ENCODE peak calls at places on chromosome 17, in six cellular contexts. B, Q, L, P, Y and T are unnamed samples.
A peak's percentile ranks its signal among the peaks of the same experiment; 100 is the strongest.

GRCh38 chr17:34620458-34620857 is 41.1 kb downstream of the TMEM132E start:
- DNase-seq in B (no peak), Q (no peak), L (no peak), P (no peak), Y (no peak), T (no peak)

GRCh38 chr17:59257101-59257500 is 36.8 kb downstream of the GDPD1 start:
- DNase-seq in B (no peak), Q (no peak), L (no peak), P (no peak), Y (no peak), T (no peak)

GRCh38 chr17:60390881-60391418 is 983 bp downstream of the USP32 start:
- DNase-seq in B (peak; percentile 1), Q (no peak), L (peak; percentile 39), P (no peak), Y (no peak), T (no peak)

GRCh38 chr17:8175795-8176196 is 384 bp downstream of the TMEM107 start:
- DNase-seq in B (no peak), Q (no peak), L (no peak), P (no peak), Y (no peak), T (no peak)

GRCh38 chr17:15249487-15249886 is 15.6 kb downstream of the PMP22 start:
- DNase-seq in B (no peak), Q (no peak), L (no peak), P (no peak), Y (no peak), T (no peak)

GRCh38 chr17:51336112-51336822 is 75.9 kb downstream of the UTP18 start:
- DNase-seq in B (no peak), Q (no peak), L (no peak), P (no peak), Y (no peak), T (no peak)

GRCh38 chr17:80695979-80696378 is 151.3 kb downstream of the RPTOR start:
- DNase-seq in B (no peak), Q (no peak), L (no peak), P (no peak), Y (no peak), T (no peak)

GRCh38 chr17:42984486-42984885 is 4.1 kb downstream of the RUNDC1 start:
- DNase-seq in B (no peak), Q (no peak), L (no peak), P (no peak), Y (no peak), T (no peak)

GRCh38 chr17:63405741-63406261 is 40.3 kb downstream of the CYB561 start:
- DNase-seq in B (peak; percentile 40), Q (peak; percentile 62), L (peak; percentile 67), P (no peak), Y (no peak), T (no peak)

GRCh38 chr17:18191071-18191667 is 7.5 kb downstream of the ALKBH5 start:
- DNase-seq in B (no peak), Q (no peak), L (peak; percentile 74), P (no peak), Y (peak; percentile 24), T (no peak)
- H3K4me1 ChIP-seq in B (peaks cover 73% of the 10 kb centered on the region), Q (peaks cover 4% of the 10 kb centered on the region), L (peaks cover 65% of the 10 kb centered on the region), P (peaks cover 42% of the 10 kb centered on the region), Y (peaks cover 100% of the 10 kb centered on the region), T (peaks cover 35% of the 10 kb centered on the region)

GRCh38 chr17:39820541-39820940 is 43.6 kb downstream of the IKZF3 start:
- DNase-seq in B (no peak), Q (no peak), L (no peak), P (no peak), Y (no peak), T (no peak)

GRCh38 chr17:39823407-39824054 is 40.6 kb downstream of the IKZF3 start:
- DNase-seq in B (peak; percentile 17), Q (no peak), L (no peak), P (no peak), Y (no peak), T (no peak)

GRCh38 chr17:39820987-39821386 is 43.1 kb downstream of the IKZF3 start:
- DNase-seq in B (no peak), Q (no peak), L (no peak), P (no peak), Y (no peak), T (no peak)

GRCh38 chr17:39818282-39819000 is 45.7 kb downstream of the IKZF3 start:
- DNase-seq in B (peak; percentile 54), Q (no peak), L (no peak), P (no peak), Y (no peak), T (no peak)

DNA sequence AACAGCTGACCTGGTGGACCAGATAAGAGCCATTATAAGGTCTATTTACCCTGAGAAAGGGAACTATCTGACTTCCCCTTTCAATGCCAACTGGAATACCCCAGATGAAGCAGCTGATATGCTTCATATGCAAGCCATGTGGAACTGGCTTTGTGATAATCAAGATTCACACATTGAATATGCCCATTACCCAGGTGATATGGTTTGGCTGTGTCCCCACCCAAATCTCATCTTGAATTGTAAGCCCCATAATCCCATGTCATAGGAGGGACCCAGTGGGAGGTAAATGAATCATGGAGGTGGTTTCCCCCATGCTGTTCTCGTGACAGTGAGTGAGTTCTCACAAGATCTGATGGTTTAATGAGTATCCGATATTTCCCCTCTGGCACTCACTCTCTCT is 42.1 kb downstream of the IKZF3 start:
- DNase-seq in B (no peak), Q (no peak), L (no peak), P (no peak), Y (no peak), T (no peak)
- H3K9me3 ChIP-seq in B (peaks cover 15% of the 10 kb centered on the region), Q (no peaks in the 10 kb centered on the region), L (peaks cover 18% of the 10 kb centered on the region), P (no peaks in the 10 kb centered on the region), Y (peaks cover 15% of the 10 kb centered on the region), T (peaks cover 10% of the 10 kb centered on the region)

GRCh38 chr17:78485416-78486168 is 91.6 kb downstream of the DNAH17 start:
- DNase-seq in B (no peak), Q (no peak), L (no peak), P (no peak), Y (no peak), T (no peak)
- H3K27ac ChIP-seq in B (no peak overlapping the region), Q (peak overlapping the region; percentile 46), L (no peak overlapping the region), P (no peak overlapping the region), Y (no peak overlapping the region), T (no peak overlapping the region)

GRCh38 chr17:40025991-40026815 is 11.0 kb downstream of the CSF3 start:
- DNase-seq in B (peak; percentile 54), Q (no peak), L (no peak), P (no peak), Y (no peak), T (no peak)
- H3K4me1 ChIP-seq in B (peaks cover 25% of the 10 kb centered on the region), Q (peaks cover 20% of the 10 kb centered on the region), L (no peaks in the 10 kb centered on the region), P (peaks cover 11% of the 10 kb centered on the region), Y (peaks cover 46% of the 10 kb centered on the region), T (peaks cover 10% of the 10 kb centered on the region)

DNA sequence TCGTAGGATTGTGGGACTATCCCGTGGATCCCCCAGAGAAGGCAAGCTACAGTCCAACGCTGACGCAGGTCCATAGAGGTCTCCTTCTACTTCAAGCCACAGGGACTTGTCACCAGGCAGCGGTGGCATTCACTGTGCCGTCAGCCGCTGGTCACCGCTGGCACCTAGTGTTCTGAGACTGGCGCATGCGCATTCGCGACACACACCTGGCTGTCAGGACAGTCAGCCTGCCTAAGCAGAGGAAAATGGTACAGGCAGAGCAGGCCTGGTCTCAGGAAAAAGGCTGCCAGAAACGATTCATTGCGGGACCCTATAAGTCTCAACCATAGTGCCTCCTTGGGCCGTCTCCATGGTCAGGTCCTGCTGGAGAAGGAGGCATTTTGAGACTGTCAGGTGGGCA is 138.0 kb upstream of the WSB1 start:
- DNase-seq in B (no peak), Q (no peak), L (no peak), P (no peak), Y (peak; percentile 5), T (no peak)
- H3K9me3 ChIP-seq in B (no peaks in the 10 kb centered on the region), Q (no peaks in the 10 kb centered on the region), L (no peaks in the 10 kb centered on the region), P (no peaks in the 10 kb centered on the region), Y (peaks cover 3% of the 10 kb centered on the region), T (no peaks in the 10 kb centered on the region)

GRCh38 chr17:29279397-29280070 is 14.4 kb downstream of the NUFIP2 start:
- DNase-seq in B (no peak), Q (no peak), L (no peak), P (no peak), Y (no peak), T (no peak)

GRCh38 chr17:29278692-29279091 is 15.3 kb downstream of the NUFIP2 start:
- DNase-seq in B (no peak), Q (no peak), L (no peak), P (no peak), Y (no peak), T (no peak)

DNA sequence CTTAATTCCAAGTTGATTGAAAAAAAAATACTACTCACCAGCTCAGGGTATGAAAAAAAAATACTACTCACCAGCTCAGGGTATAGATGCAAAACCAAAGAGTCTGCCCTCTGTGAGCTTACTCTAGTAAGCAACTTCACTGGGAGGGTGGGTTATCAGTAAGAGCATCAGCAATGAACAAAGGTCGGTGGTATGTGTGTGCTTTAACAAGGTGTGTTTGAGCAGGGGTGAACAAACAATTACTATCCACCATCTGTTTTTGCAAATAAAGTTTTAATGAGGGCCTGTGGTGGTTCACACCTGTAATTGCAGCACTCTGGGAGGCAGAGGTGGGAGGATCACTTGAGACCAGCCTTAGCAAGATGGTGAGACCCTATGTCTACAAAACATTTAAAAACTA is 20.0 kb downstream of the NUFIP2 start:
- DNase-seq in B (no peak), Q (no peak), L (peak; percentile 68), P (no peak), Y (no peak), T (no peak)
- H3K27ac ChIP-seq in B (no peak overlapping the region), Q (no peak overlapping the region), L (peak overlapping the region; percentile 3), P (no peak overlapping the region), Y (no peak overlapping the region), T (no peak overlapping the region)

GRCh38 chr17:50057521-50057991 is 1.6 kb downstream of the ITGA3 start:
- DNase-seq in B (no peak), Q (no peak), L (no peak), P (no peak), Y (no peak), T (no peak)
- H3K4me1 ChIP-seq in B (peaks cover 12% of the 10 kb centered on the region), Q (peaks cover 86% of the 10 kb centered on the region), L (peaks cover 45% of the 10 kb centered on the region), P (peaks cover 58% of the 10 kb centered on the region), Y (peaks cover 100% of the 10 kb centered on the region), T (peaks cover 11% of the 10 kb centered on the region)